ENCODE peak calls at places on chromosomes 2 and 18, in six cellular contexts. U is lower lobe of right lung, J is T-helper 1 cell, G is Ammon's horn, V is iris pigment epithelial cell, N is RCC 7860. B is an unnamed sample.

GRCh38 chr18:58784601-58785137 is 80.0 kb upstream of the ZNF532 start:
- DNase-seq in U (no peak), J (no peak), G (no peak), V (no peak), N (no peak), B (no peak)

GRCh38 chr2:145752091-145752806 is 1232.3 kb upstream of the ZEB2 start:
- DNase-seq in U (peak), J (no peak), G (peak), V (peak), N (peak), B (peak)

GRCh38 chr2:17620841-17621240 is 80.3 kb downstream of the VSNL1 start:
- DNase-seq in U (no peak), J (no peak), G (no peak), V (peak), N (no peak), B (peak)

GRCh38 chr2:10584843-10585475 is 104.8 kb downstream of the NOL10 start:
- DNase-seq in U (no peak), J (no peak), G (peak), V (peak), N (peak), B (peak)

GRCh38 chr18:23878336-23878900 is 136.1 kb upstream of the TTC39C start:
- DNase-seq in U (no peak), J (no peak), G (no peak), V (no peak), N (no peak), B (no peak)

GRCh38 chr2:42974697-42975357 is 182.4 kb upstream of the HAAO start:
- DNase-seq in U (peak), J (peak), G (peak), V (peak), N (peak), B (peak)

GRCh38 chr18:74023220-74023619 is 124.4 kb downstream of the FBXO15 start:
- DNase-seq in U (no peak), J (no peak), G (no peak), V (no peak), N (no peak), B (no peak)

GRCh38 chr2:211468881-211469280 is 912.5 kb downstream of the CPS1 start:
- DNase-seq in U (no peak), J (no peak), G (no peak), V (no peak), N (no peak), B (no peak)

GRCh38 chr2:45932278-45932975 is 281.0 kb downstream of the PRKCE start:
- DNase-seq in U (no peak), J (no peak), G (peak), V (peak), N (peak), B (peak)

GRCh38 chr2:55159037-55159651 is 72.9 kb downstream of the CLHC1 start:
- DNase-seq in U (peak), J (no peak), G (no peak), V (no peak), N (no peak), B (peak)

GRCh38 chr2:213150315-213150951 is 979 bp downstream of the IKZF2 start:
- DNase-seq in U (no peak), J (no peak), G (peak), V (peak), N (no peak), B (no peak)

GRCh38 chr18:13281406-13281805 is 62.8 kb downstream of the LDLRAD4 start:
- DNase-seq in U (no peak), J (no peak), G (no peak), V (no peak), N (no peak), B (no peak)

GRCh38 chr2:109563294-109563693 is 50.5 kb downstream of the SEPTIN10 start:
- DNase-seq in U (no peak), J (no peak), G (no peak), V (no peak), N (no peak), B (no peak)

GRCh38 chr2:64283641-64284371 is 139.6 kb upstream of the PELI1 start:
- DNase-seq in U (no peak), J (no peak), G (no peak), V (peak), N (no peak), B (no peak)

GRCh38 chr2:218010838-218011616 is 8.2 kb upstream of the TNS1 start:
- DNase-seq in U (no peak), J (no peak), G (no peak), V (no peak), N (no peak), B (no peak)

GRCh38 chr2:24410976-24411375 is 50.6 kb upstream of the ITSN2 start:
- DNase-seq in U (no peak), J (no peak), G (no peak), V (no peak), N (no peak), B (peak)

GRCh38 chr2:177332041-177332991 is 60.3 kb upstream of the AGPS start:
- DNase-seq in U (no peak), J (no peak), G (peak), V (peak), N (peak), B (peak)

GRCh38 chr18:3397031-3397750 is 52.8 kb upstream of the TGIF1 start:
- DNase-seq in U (no peak), J (no peak), G (peak), V (no peak), N (no peak), B (no peak)

GRCh38 chr18:26293982-26294381 is 67.7 kb downstream of the TAF4B start:
- DNase-seq in U (no peak), J (no peak), G (no peak), V (no peak), N (no peak), B (no peak)

GRCh38 chr18:9130806-9131205 is 5.8 kb upstream of the ANKRD12 start:
- DNase-seq in U (no peak), J (no peak), G (no peak), V (no peak), N (no peak), B (peak)

GRCh38 chr2:209817818-209818420 is 46.3 kb downstream of the UNC80 start:
- DNase-seq in U (no peak), J (no peak), G (no peak), V (no peak), N (no peak), B (no peak)

GRCh38 chr2:219124379-219125110 is 36.1 kb downstream of the NHEJ1 start:
- DNase-seq in U (no peak), J (no peak), G (peak), V (peak), N (no peak), B (peak)

GRCh38 chr18:21997207-21998143 is 171.9 kb upstream of the GATA6 start:
- DNase-seq in U (no peak), J (no peak), G (peak), V (peak), N (peak), B (peak)

GRCh38 chr2:105734762-105735538 is 9.8 kb upstream of the NCK2 start:
- DNase-seq in U (no peak), J (no peak), G (no peak), V (peak), N (peak), B (peak)

GRCh38 chr2:101467306-101467705 is 7.6 kb downstream of the RFX8 start:
- DNase-seq in U (no peak), J (no peak), G (no peak), V (peak), N (no peak), B (peak)